ENCODE peak calls at places on chromosome 14, in six cellular contexts. One of them, this sample, is unnamed.

GRCh38 chr14:95409472-95410307 is 90.0 kb upstream of the CLMN start:
- DNase-seq in neural progenitor cell: peak
- DNase-seq in HepG2: no peak
- DNase-seq in cardiac fibroblast: no peak
- DNase-seq in mucosa of descending colon: no peak
- DNase-seq in tibial artery: no peak
- DNase-seq in this sample: no peak

GRCh38 chr14:94601961-94602391 is 10.2 kb upstream of the SERPINA3 start:
- DNase-seq in tibial artery: peak
- DNase-seq in mucosa of descending colon: peak
- DNase-seq in cardiac fibroblast: peak
- DNase-seq in HepG2: peak
- DNase-seq in neural progenitor cell: no peak
- DNase-seq in this sample: no peak

GRCh38 chr14:24437020-24437735 is 5.4 kb downstream of the SDR39U1 start:
- DNase-seq in neural progenitor cell: no peak
- DNase-seq in cardiac fibroblast: no peak
- DNase-seq in tibial artery: no peak
- DNase-seq in mucosa of descending colon: no peak
- DNase-seq in HepG2: no peak
- DNase-seq in this sample: no peak

GRCh38 chr14:77892381-77892871 is 92.5 kb downstream of the ADCK1 start:
- DNase-seq in neural progenitor cell: no peak
- DNase-seq in cardiac fibroblast: peak
- DNase-seq in HepG2: no peak
- DNase-seq in mucosa of descending colon: no peak
- DNase-seq in tibial artery: no peak
- DNase-seq in this sample: no peak

GRCh38 chr14:95468416-95469133 is 47.9 kb downstream of the SYNE3 start:
- DNase-seq in tibial artery: no peak
- DNase-seq in mucosa of descending colon: peak
- DNase-seq in neural progenitor cell: no peak
- DNase-seq in HepG2: peak
- DNase-seq in cardiac fibroblast: no peak
- DNase-seq in this sample: no peak

GRCh38 chr14:96627386-96627785 is 125.2 kb downstream of the PAPOLA start:
- DNase-seq in cardiac fibroblast: no peak
- DNase-seq in tibial artery: no peak
- DNase-seq in HepG2: no peak
- DNase-seq in mucosa of descending colon: no peak
- DNase-seq in neural progenitor cell: no peak
- DNase-seq in this sample: no peak

GRCh38 chr14:82422186-82422585 is 888.5 kb upstream of the SEL1L start:
- DNase-seq in HepG2: no peak
- DNase-seq in mucosa of descending colon: no peak
- DNase-seq in neural progenitor cell: no peak
- DNase-seq in cardiac fibroblast: no peak
- DNase-seq in tibial artery: no peak
- DNase-seq in this sample: no peak

GRCh38 chr14:80213602-80214001 is 2.3 kb upstream of the DIO2 start:
- DNase-seq in HepG2: peak
- DNase-seq in tibial artery: peak
- DNase-seq in mucosa of descending colon: no peak
- DNase-seq in cardiac fibroblast: peak
- DNase-seq in neural progenitor cell: peak
- DNase-seq in this sample: no peak

GRCh38 chr14:65414961-65415589 is 2.5 kb downstream of the FUT8 start:
- DNase-seq in mucosa of descending colon: no peak
- DNase-seq in HepG2: peak
- DNase-seq in tibial artery: no peak
- DNase-seq in neural progenitor cell: peak
- DNase-seq in cardiac fibroblast: peak
- DNase-seq in this sample: no peak

GRCh38 chr14:70641548-70642312 is at the start of gene TTC9:
- DNase-seq in HepG2: no peak
- DNase-seq in cardiac fibroblast: no peak
- DNase-seq in mucosa of descending colon: peak
- DNase-seq in tibial artery: no peak
- DNase-seq in neural progenitor cell: peak
- DNase-seq in this sample: no peak

GRCh38 chr14:28653521-28653920 is 113.1 kb upstream of the FOXG1 start:
- DNase-seq in mucosa of descending colon: no peak
- DNase-seq in neural progenitor cell: no peak
- DNase-seq in cardiac fibroblast: peak
- DNase-seq in HepG2: no peak
- DNase-seq in tibial artery: no peak
- DNase-seq in this sample: no peak

GRCh38 chr14:92603309-92604257 is 90.0 kb downstream of the RIN3 start:
- DNase-seq in neural progenitor cell: peak
- DNase-seq in HepG2: no peak
- DNase-seq in mucosa of descending colon: no peak
- DNase-seq in tibial artery: peak
- DNase-seq in cardiac fibroblast: peak
- DNase-seq in this sample: no peak

GRCh38 chr14:68981539-68981976 is 2.5 kb upstream of the ACTN1 start:
- DNase-seq in neural progenitor cell: no peak
- DNase-seq in cardiac fibroblast: peak
- DNase-seq in HepG2: no peak
- DNase-seq in mucosa of descending colon: no peak
- DNase-seq in tibial artery: no peak
- DNase-seq in this sample: no peak

GRCh38 chr14:68782091-68782981 is 10.5 kb downstream of the ZFP36L1 start:
- DNase-seq in mucosa of descending colon: no peak
- DNase-seq in cardiac fibroblast: no peak
- DNase-seq in tibial artery: peak
- DNase-seq in neural progenitor cell: no peak
- DNase-seq in HepG2: no peak
- DNase-seq in this sample: peak

GRCh38 chr14:77889971-77890442 is 90.1 kb downstream of the ADCK1 start:
- DNase-seq in neural progenitor cell: no peak
- DNase-seq in mucosa of descending colon: no peak
- DNase-seq in cardiac fibroblast: peak
- DNase-seq in HepG2: no peak
- DNase-seq in tibial artery: no peak
- DNase-seq in this sample: no peak

GRCh38 chr14:69105326-69105725 is 47.6 kb downstream of the DCAF5 start:
- DNase-seq in cardiac fibroblast: peak
- DNase-seq in HepG2: no peak
- DNase-seq in neural progenitor cell: no peak
- DNase-seq in mucosa of descending colon: no peak
- DNase-seq in tibial artery: no peak
- DNase-seq in this sample: no peak

GRCh38 chr14:50045039-50045711 is 71.2 kb downstream of the VCPKMT start:
- DNase-seq in tibial artery: peak
- DNase-seq in HepG2: peak
- DNase-seq in mucosa of descending colon: peak
- DNase-seq in neural progenitor cell: no peak
- DNase-seq in cardiac fibroblast: peak
- DNase-seq in this sample: no peak

GRCh38 chr14:58738189-58738836 is 100.6 kb downstream of the DACT1 start:
- DNase-seq in mucosa of descending colon: no peak
- DNase-seq in HepG2: no peak
- DNase-seq in tibial artery: no peak
- DNase-seq in cardiac fibroblast: peak
- DNase-seq in neural progenitor cell: no peak
- DNase-seq in this sample: no peak

GRCh38 chr14:75877292-75877691 is 104.5 kb downstream of the TGFB3 start:
- DNase-seq in cardiac fibroblast: peak
- DNase-seq in neural progenitor cell: no peak
- DNase-seq in HepG2: no peak
- DNase-seq in mucosa of descending colon: no peak
- DNase-seq in tibial artery: no peak
- DNase-seq in this sample: no peak

GRCh38 chr14:76271371-76271770 is 104.6 kb upstream of the ESRRB start:
- DNase-seq in mucosa of descending colon: no peak
- DNase-seq in tibial artery: no peak
- DNase-seq in neural progenitor cell: no peak
- DNase-seq in cardiac fibroblast: no peak
- DNase-seq in HepG2: no peak
- DNase-seq in this sample: no peak

GRCh38 chr14:73461478-73462077 is 3.2 kb upstream of the NUMB start:
- DNase-seq in mucosa of descending colon: no peak
- DNase-seq in tibial artery: no peak
- DNase-seq in HepG2: no peak
- DNase-seq in cardiac fibroblast: no peak
- DNase-seq in neural progenitor cell: no peak
- DNase-seq in this sample: no peak

GRCh38 chr14:89912667-89913211 is 41.8 kb downstream of the EFCAB11 start:
- DNase-seq in mucosa of descending colon: no peak
- DNase-seq in HepG2: peak
- DNase-seq in cardiac fibroblast: peak
- DNase-seq in neural progenitor cell: no peak
- DNase-seq in tibial artery: peak
- DNase-seq in this sample: no peak

GRCh38 chr14:96235426-96235825 is 20.6 kb upstream of the BDKRB1 start:
- DNase-seq in tibial artery: no peak
- DNase-seq in neural progenitor cell: no peak
- DNase-seq in HepG2: no peak
- DNase-seq in cardiac fibroblast: no peak
- DNase-seq in mucosa of descending colon: no peak
- DNase-seq in this sample: no peak

GRCh38 chr14:70808402-70809237 is 693 bp downstream of the MAP3K9 start:
- DNase-seq in cardiac fibroblast: no peak
- DNase-seq in tibial artery: no peak
- DNase-seq in neural progenitor cell: peak
- DNase-seq in mucosa of descending colon: peak
- DNase-seq in HepG2: no peak
- DNase-seq in this sample: no peak

GRCh38 chr14:55430024-55430690 is 10.3 kb downstream of the TBPL2 start:
- DNase-seq in HepG2: peak
- DNase-seq in neural progenitor cell: peak
- DNase-seq in tibial artery: no peak
- DNase-seq in mucosa of descending colon: no peak
- DNase-seq in cardiac fibroblast: peak
- DNase-seq in this sample: no peak
- TF ChIP-seq CTCF in HepG2: peak
- TF ChIP-seq CTCF in neural progenitor cell: peak
- TF ChIP-seq CTCF in tibial artery: peak
- TF ChIP-seq CTCF in mucosa of descending colon: no peak
- TF ChIP-seq CTCF in cardiac fibroblast: peak
- TF ChIP-seq CTCF in this sample: peak

DNA sequence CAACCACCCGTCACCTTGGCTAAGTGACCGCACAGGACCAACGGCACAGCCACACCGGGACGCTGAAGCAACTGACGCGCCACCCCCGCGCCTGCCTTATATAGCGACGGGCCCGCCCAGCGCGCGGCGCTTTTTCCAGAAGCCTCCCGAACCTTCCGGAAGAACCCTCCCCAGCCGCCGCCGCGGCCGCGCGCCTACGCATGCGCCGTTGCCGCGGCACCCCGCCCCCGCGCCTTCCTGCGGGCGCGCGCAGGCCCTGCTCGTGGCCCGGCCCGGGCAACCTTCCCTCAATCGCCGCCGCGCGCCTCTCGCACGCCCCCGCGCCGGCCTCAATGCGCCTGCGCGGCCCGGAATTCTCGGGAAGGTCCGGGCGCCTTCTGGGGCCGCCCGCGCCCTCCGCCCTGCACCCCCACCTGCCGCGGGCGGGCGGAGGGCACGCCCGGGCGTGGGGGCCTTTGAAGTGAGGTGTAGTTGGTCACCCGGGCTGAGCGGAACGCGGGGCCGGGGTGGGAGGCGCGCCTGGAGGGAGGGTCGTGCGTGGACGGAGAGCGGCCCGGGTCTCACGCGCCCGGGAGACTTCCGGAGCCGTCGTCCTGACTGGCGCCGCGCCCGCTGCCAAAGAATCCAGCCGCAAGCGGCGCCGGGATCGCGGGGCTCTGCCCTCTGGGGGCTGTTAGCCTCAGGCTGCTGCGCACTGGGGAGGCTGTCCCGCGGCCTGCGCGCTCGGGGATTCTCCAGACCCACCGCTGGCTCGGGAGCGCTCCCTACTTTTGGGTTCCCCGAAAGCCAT is at the start of gene HSP90AA1:
- DNase-seq in neural progenitor cell: peak
- DNase-seq in HepG2: peak
- DNase-seq in mucosa of descending colon: peak
- DNase-seq in tibial artery: peak
- DNase-seq in cardiac fibroblast: peak
- DNase-seq in this sample: peak
- TF ChIP-seq CTCF in neural progenitor cell: no peak
- TF ChIP-seq CTCF in HepG2: peak
- TF ChIP-seq CTCF in mucosa of descending colon: no peak
- TF ChIP-seq CTCF in tibial artery: no peak
- TF ChIP-seq CTCF in cardiac fibroblast: no peak
- TF ChIP-seq CTCF in this sample: no peak

DNA sequence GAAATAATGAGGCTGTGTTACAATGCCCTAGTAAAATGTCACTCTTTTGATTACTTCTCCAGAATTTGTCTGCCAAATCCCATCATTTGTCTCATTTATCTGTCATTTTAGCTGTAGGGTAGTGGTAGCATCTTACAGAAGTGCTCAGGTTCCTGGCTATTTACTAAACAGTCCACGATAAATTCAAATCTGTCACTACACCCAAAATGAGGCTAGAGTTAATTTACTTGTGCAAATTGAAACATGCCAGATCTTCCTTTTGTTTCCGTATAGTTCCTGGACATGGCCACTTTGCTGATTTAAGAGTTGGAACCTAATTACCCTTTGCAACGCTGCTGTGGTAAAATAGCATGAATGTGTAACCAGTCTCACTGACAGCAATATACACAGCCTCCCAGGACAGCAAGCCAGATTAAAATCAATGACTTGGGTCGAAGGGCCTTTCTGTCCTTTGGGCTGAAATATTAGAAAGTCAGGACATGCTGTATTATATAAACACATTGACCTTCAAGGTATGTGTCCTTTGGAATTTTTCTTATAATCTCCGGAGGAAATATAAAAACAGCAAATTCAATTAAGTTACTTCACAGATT is 485.4 kb downstream of the MDGA2 start:
- DNase-seq in tibial artery: no peak
- DNase-seq in cardiac fibroblast: no peak
- DNase-seq in mucosa of descending colon: no peak
- DNase-seq in HepG2: no peak
- DNase-seq in neural progenitor cell: no peak
- DNase-seq in this sample: no peak
- TF ChIP-seq CTCF in tibial artery: no peak
- TF ChIP-seq CTCF in cardiac fibroblast: no peak
- TF ChIP-seq CTCF in mucosa of descending colon: no peak
- TF ChIP-seq CTCF in HepG2: no peak
- TF ChIP-seq CTCF in neural progenitor cell: no peak
- TF ChIP-seq CTCF in this sample: no peak

GRCh38 chr14:104130974-104131651 is 7.3 kb upstream of the KIF26A start:
- DNase-seq in neural progenitor cell: peak
- DNase-seq in mucosa of descending colon: peak
- DNase-seq in cardiac fibroblast: peak
- DNase-seq in HepG2: peak
- DNase-seq in tibial artery: no peak
- DNase-seq in this sample: no peak

GRCh38 chr14:104131968-104132732 is 6.2 kb upstream of the KIF26A start:
- DNase-seq in cardiac fibroblast: no peak
- DNase-seq in tibial artery: no peak
- DNase-seq in HepG2: no peak
- DNase-seq in neural progenitor cell: no peak
- DNase-seq in mucosa of descending colon: no peak
- DNase-seq in this sample: no peak

GRCh38 chr14:104134061-104134965 is 4.1 kb upstream of the KIF26A start:
- DNase-seq in neural progenitor cell: peak
- DNase-seq in tibial artery: no peak
- DNase-seq in HepG2: no peak
- DNase-seq in mucosa of descending colon: peak
- DNase-seq in cardiac fibroblast: no peak
- DNase-seq in this sample: no peak

GRCh38 chr14:104133496-104133895 is 4.9 kb upstream of the KIF26A start:
- DNase-seq in neural progenitor cell: no peak
- DNase-seq in cardiac fibroblast: no peak
- DNase-seq in HepG2: no peak
- DNase-seq in tibial artery: no peak
- DNase-seq in mucosa of descending colon: peak
- DNase-seq in this sample: no peak

GRCh38 chr14:104132981-104133380 is 5.4 kb upstream of the KIF26A start:
- DNase-seq in mucosa of descending colon: peak
- DNase-seq in tibial artery: no peak
- DNase-seq in HepG2: no peak
- DNase-seq in cardiac fibroblast: no peak
- DNase-seq in neural progenitor cell: peak
- DNase-seq in this sample: no peak
- TF ChIP-seq CTCF in mucosa of descending colon: no peak
- TF ChIP-seq CTCF in tibial artery: no peak
- TF ChIP-seq CTCF in HepG2: no peak
- TF ChIP-seq CTCF in cardiac fibroblast: no peak
- TF ChIP-seq CTCF in neural progenitor cell: no peak
- TF ChIP-seq CTCF in this sample: no peak